ENCODE peak calls at places on chromosome 17, in five cellular contexts. R is hepatocyte, V is PC-3, I is HCT116, X is GM23338. F is an unnamed sample.

GRCh38 chr17:19757536-19758180 is 9.6 kb upstream of the ALDH3A1 start:
- DNase-seq in R (no peak), V (no peak), I (no peak), X (no peak), F (no peak)

GRCh38 chr17:82138511-82138992 is 40.5 kb upstream of the FASN start:
- DNase-seq in R (no peak), V (no peak), I (no peak), X (no peak), F (no peak)

GRCh38 chr17:61661135-61661534 is 70.1 kb upstream of the NACA2 start:
- DNase-seq in R (no peak), V (no peak), I (no peak), X (no peak), F (no peak)

GRCh38 chr17:72393553-72393952 is 272.7 kb downstream of the SOX9 start:
- DNase-seq in R (no peak), V (peak), I (peak), X (no peak), F (peak)

GRCh38 chr17:73748521-73748920 is 104.3 kb upstream of the SDK2 start:
- DNase-seq in R (no peak), V (no peak), I (no peak), X (no peak), F (no peak)

GRCh38 chr17:66330646-66331037 is 28.2 kb downstream of the PRKCA start:
- DNase-seq in R (no peak), V (no peak), I (no peak), X (no peak), F (no peak)

GRCh38 chr17:81696218-81696941 is 6.8 kb upstream of the MRPL12 start:
- DNase-seq in R (no peak), V (no peak), I (no peak), X (no peak), F (no peak)

GRCh38 chr17:32206816-32207215 is 58.8 kb upstream of the RHBDL3 start:
- DNase-seq in R (no peak), V (no peak), I (no peak), X (no peak), F (peak)

GRCh38 chr17:46853896-46854444 is 2.6 kb downstream of the WNT9B start:
- DNase-seq in R (peak), V (peak), I (no peak), X (peak), F (peak)

GRCh38 chr17:81386646-81387234 is 8.5 kb upstream of the BAHCC1 start:
- DNase-seq in R (peak), V (no peak), I (no peak), X (peak), F (no peak)

GRCh38 chr17:73850426-73850825 is 206.2 kb upstream of the SDK2 start:
- DNase-seq in R (no peak), V (no peak), I (no peak), X (no peak), F (no peak)

GRCh38 chr17:81142301-81143199 is 22.8 kb upstream of the PVALEF start:
- DNase-seq in R (peak), V (peak), I (peak), X (peak), F (peak)

GRCh38 chr17:17766351-17767095 is 70.3 kb downstream of the SREBF1 start:
- DNase-seq in R (no peak), V (no peak), I (no peak), X (no peak), F (no peak)

GRCh38 chr17:79570653-79571052 is 40.2 kb downstream of the RBFOX3 start:
- DNase-seq in R (no peak), V (no peak), I (no peak), X (no peak), F (no peak)

GRCh38 chr17:82863646-82863940 is 23.8 kb upstream of the ZNF750 start:
- DNase-seq in R (no peak), V (no peak), I (no peak), X (no peak), F (no peak)

GRCh38 chr17:80432961-80433550 is 18.1 kb downstream of the ENDOV start:
- DNase-seq in R (no peak), V (no peak), I (no peak), X (no peak), F (no peak)

GRCh38 chr17:48412841-48413240 is 17.2 kb downstream of the SKAP1 start:
- DNase-seq in R (no peak), V (no peak), I (no peak), X (no peak), F (peak)

GRCh38 chr17:63490321-63490720 is 13.5 kb downstream of the ACE start:
- DNase-seq in R (no peak), V (no peak), I (no peak), X (peak), F (no peak)

GRCh38 chr17:66270106-66270505 is 32.3 kb upstream of the PRKCA start:
- DNase-seq in R (no peak), V (no peak), I (no peak), X (no peak), F (no peak)

GRCh38 chr17:79838541-79839274 is 532 bp downstream of the CBX4 start:
- DNase-seq in R (peak), V (peak), I (no peak), X (peak), F (peak)

GRCh38 chr17:47257651-47258339 is 4.2 kb downstream of the ITGB3 start:
- DNase-seq in R (no peak), V (peak), I (no peak), X (no peak), F (peak)

GRCh38 chr17:14211246-14211645 is 25.4 kb downstream of the CDRT15 start:
- DNase-seq in R (no peak), V (no peak), I (no peak), X (no peak), F (no peak)

GRCh38 chr17:75783069-75783783 is 1.4 kb upstream of the UNK start:
- DNase-seq in R (peak), V (peak), I (peak), X (peak), F (peak)

GRCh38 chr17:73090396-73091202 is 1.9 kb downstream of the SLC39A11 start:
- DNase-seq in R (no peak), V (no peak), I (no peak), X (no peak), F (no peak)

GRCh38 chr17:78357177-78357586 is 2.7 kb downstream of the SOCS3 start:
- DNase-seq in R (no peak), V (peak), I (no peak), X (no peak), F (peak)

GRCh38 chr17:64091116-64091515 is 38.8 kb downstream of the ERN1 start:
- DNase-seq in R (no peak), V (peak), I (no peak), X (no peak), F (peak)

GRCh38 chr17:9232591-9233270 is 211.4 kb downstream of the NTN1 start:
- DNase-seq in R (no peak), V (no peak), I (no peak), X (no peak), F (no peak)

GRCh38 chr17:45147102-45147580 is 1.1 kb upstream of the HEXIM1 start:
- DNase-seq in R (peak), V (no peak), I (no peak), X (peak), F (peak)

GRCh38 chr17:5050281-5050680 is 15.1 kb upstream of the SLC52A1 start:
- DNase-seq in R (peak), V (no peak), I (no peak), X (no peak), F (no peak)

GRCh38 chr17:64410750-64411490 is 20.3 kb upstream of the PECAM1 start:
- DNase-seq in R (no peak), V (no peak), I (no peak), X (peak), F (no peak)

GRCh38 chr17:39651908-39652634 is 13.1 kb upstream of the TCAP start:
- DNase-seq in R (peak), V (no peak), I (no peak), X (no peak), F (no peak)

GRCh38 chr17:64269687-64270649 is 6.9 kb upstream of the TEX2 start:
- DNase-seq in R (no peak), V (no peak), I (no peak), X (no peak), F (no peak)

GRCh38 chr17:13395346-13395745 is 206.4 kb downstream of the HS3ST3A1 start:
- DNase-seq in R (no peak), V (no peak), I (no peak), X (no peak), F (peak)

GRCh38 chr17:78888911-78889496 is 14.0 kb downstream of the CEP295NL start:
- DNase-seq in R (no peak), V (no peak), I (no peak), X (no peak), F (no peak)

GRCh38 chr17:26809033-26809432 is 484.9 kb upstream of the WSB1 start:
- DNase-seq in R (no peak), V (no peak), I (peak), X (no peak), F (no peak)

GRCh38 chr17:67629963-67630320 is 87.8 kb upstream of the NOL11 start:
- DNase-seq in R (no peak), V (peak), I (peak), X (peak), F (peak)
- TF ChIP-seq EZH2phosphoT487 in R (no peak), V (no peak), I (no peak), X (no peak), F (no peak)

GRCh38 chr17:10613775-10614513 is 43.2 kb downstream of the MYH3 start:
- DNase-seq in R (no peak), V (no peak), I (no peak), X (no peak), F (peak)
- H3K4me3 ChIP-seq in R (no peak), V (no peak), I (no peak), X (no peak), F (peak)

DNA sequence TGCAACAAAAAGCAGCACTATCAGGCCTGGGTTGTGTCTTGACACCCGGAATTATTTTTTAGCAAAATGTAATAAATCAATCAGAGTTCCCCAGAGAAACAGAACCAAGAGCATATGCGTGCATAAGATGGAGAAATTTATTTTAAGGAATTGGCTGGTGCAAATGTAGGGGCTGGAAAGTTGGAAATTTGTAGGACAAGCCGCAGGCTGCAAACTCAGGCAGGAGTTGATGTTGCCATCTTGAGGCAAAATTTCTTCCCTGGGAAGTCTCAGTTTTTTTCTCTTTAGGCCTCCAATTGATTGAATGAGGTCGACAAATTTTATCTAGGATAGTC is 158.9 kb upstream of the FAM20A start:
- DNase-seq in R (no peak), V (no peak), I (no peak), X (no peak), F (no peak)
- H3K4me2 ChIP-seq in R (no peak), V (peak), I (peak), X (no peak), F (no peak)

GRCh38 chr17:68950725-68951124 is 4.5 kb downstream of the ABCA8 start:
- DNase-seq in R (no peak), V (no peak), I (no peak), X (no peak), F (no peak)

GRCh38 chr17:68953340-68953997 is 1.7 kb downstream of the ABCA8 start:
- DNase-seq in R (no peak), V (no peak), I (no peak), X (no peak), F (no peak)

GRCh38 chr17:68955181-68955841 is at the start of gene ABCA8:
- DNase-seq in R (no peak), V (no peak), I (no peak), X (no peak), F (peak)

GRCh38 chr17:68957944-68958343 is 2.8 kb upstream of the ABCA8 start:
- DNase-seq in R (no peak), V (no peak), I (no peak), X (no peak), F (no peak)

GRCh38 chr17:68954146-68954971 is 833 bp downstream of the ABCA8 start:
- DNase-seq in R (no peak), V (peak), I (no peak), X (no peak), F (peak)
- TF ChIP-seq EZH2phosphoT487 in R (no peak), V (no peak), I (no peak), X (no peak), F (no peak)

GRCh38 chr17:34980353-34980680 is at the start of gene LIG3:
- DNase-seq in R (peak), V (peak), I (peak), X (peak), F (peak)

GRCh38 chr17:34980681-34981537 is 597 bp downstream of the LIG3 start:
- DNase-seq in R (peak), V (peak), I (peak), X (peak), F (peak)

GRCh38 chr17:34981538-34982241 is 1.4 kb downstream of the LIG3 start:
- DNase-seq in R (peak), V (no peak), I (no peak), X (no peak), F (peak)

GRCh38 chr17:34979650-34980352 is 511 bp upstream of the LIG3 start:
- DNase-seq in R (no peak), V (no peak), I (no peak), X (peak), F (peak)

DNA sequence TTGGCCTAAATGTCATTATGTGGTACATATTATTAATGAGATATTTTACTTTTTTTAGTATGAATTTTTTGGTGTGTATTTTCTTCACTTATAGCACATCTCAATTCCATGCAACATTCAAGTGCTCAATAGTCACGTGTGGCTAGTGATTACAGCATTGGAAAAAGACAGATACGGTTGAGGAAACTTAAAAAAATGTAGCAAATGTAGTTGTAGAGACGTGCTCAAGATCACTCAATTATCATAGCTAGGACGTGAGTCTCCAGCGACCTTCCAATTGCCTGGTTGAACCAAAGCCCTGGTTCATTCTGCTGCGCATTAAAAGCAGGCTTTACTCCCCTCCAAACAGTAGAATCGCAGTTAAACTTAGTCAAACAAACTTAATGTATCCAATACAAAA is 1.2 kb upstream of the LIG3 start:
- DNase-seq in R (no peak), V (no peak), I (no peak), X (no peak), F (no peak)
- H3K4me3 ChIP-seq in R (no peak), V (no peak), I (peak), X (peak), F (peak)

GRCh38 chr17:1165836-1166235 is 13.9 kb downstream of the ABR start:
- DNase-seq in R (no peak), V (no peak), I (no peak), X (no peak), F (no peak)

GRCh38 chr17:1162116-1162855 is 17.5 kb downstream of the ABR start:
- DNase-seq in R (no peak), V (no peak), I (no peak), X (no peak), F (no peak)

GRCh38 chr17:1168537-1169234 is 11.1 kb downstream of the ABR start:
- DNase-seq in R (no peak), V (no peak), I (no peak), X (no peak), F (no peak)

GRCh38 chr17:1160591-1161041 is 19.2 kb downstream of the ABR start:
- DNase-seq in R (no peak), V (no peak), I (no peak), X (no peak), F (no peak)

GRCh38 chr17:1164935-1165556 is 14.7 kb downstream of the ABR start:
- DNase-seq in R (no peak), V (no peak), I (no peak), X (no peak), F (no peak)
- H3K4me2 ChIP-seq in R (no peak), V (no peak), I (no peak), X (no peak), F (no peak)

F was measured in GM23248.